ENCODE peak calls at places on chromosomes 13 and 19, in five cellular contexts. One of them, this sample, is unnamed.
A peak's percentile ranks its signal among the peaks of the same experiment; 100 is the strongest.

GRCh38 chr13:103142091-103142594 is 75.9 kb upstream of the SLC10A2 start:
- DNase-seq in WTC11: no peak
- DNase-seq in Caco-2: no peak
- DNase-seq in left colon: no peak
- DNase-seq in Calu3: no peak
- DNase-seq in this sample: no peak

GRCh38 chr19:2503521-2504109 is 27.7 kb downstream of the GADD45B start:
- DNase-seq in Caco-2: no peak
- DNase-seq in Calu3: peak; percentile 65
- DNase-seq in left colon: no peak
- DNase-seq in WTC11: no peak
- DNase-seq in this sample: no peak

GRCh38 chr19:16338470-16339360 is 14.1 kb downstream of the KLF2 start:
- DNase-seq in Caco-2: no peak
- DNase-seq in Calu3: peak; percentile 57
- DNase-seq in WTC11: no peak
- DNase-seq in left colon: no peak
- DNase-seq in this sample: no peak

GRCh38 chr13:33761744-33762143 is 56.2 kb upstream of the RFC3 start:
- DNase-seq in Caco-2: no peak
- DNase-seq in left colon: no peak
- DNase-seq in WTC11: no peak
- DNase-seq in Calu3: no peak
- DNase-seq in this sample: no peak

GRCh38 chr19:32748948-32749347 is 29.4 kb downstream of the TDRD12 start:
- DNase-seq in Calu3: no peak
- DNase-seq in WTC11: no peak
- DNase-seq in Caco-2: no peak
- DNase-seq in left colon: no peak
- DNase-seq in this sample: no peak

GRCh38 chr19:1844536-1845515 is 3.5 kb downstream of the REXO1 start:
- DNase-seq in WTC11: no peak
- DNase-seq in left colon: no peak
- DNase-seq in Caco-2: no peak
- DNase-seq in Calu3: no peak
- DNase-seq in this sample: no peak

GRCh38 chr13:100514788-100515409 is 73.7 kb downstream of the GGACT start:
- DNase-seq in WTC11: peak; percentile 90
- DNase-seq in Caco-2: peak; percentile 76
- DNase-seq in Calu3: peak; percentile 63
- DNase-seq in left colon: peak; percentile 68
- DNase-seq in this sample: peak; percentile 72

GRCh38 chr13:105035092-105035491 is 1500.4 kb downstream of the EFNB2 start:
- DNase-seq in Caco-2: no peak
- DNase-seq in WTC11: no peak
- DNase-seq in Calu3: no peak
- DNase-seq in left colon: no peak
- DNase-seq in this sample: no peak

GRCh38 chr13:105031306-105031705 is 1504.2 kb downstream of the EFNB2 start:
- DNase-seq in Caco-2: no peak
- DNase-seq in Calu3: no peak
- DNase-seq in WTC11: no peak
- DNase-seq in left colon: no peak
- DNase-seq in this sample: no peak

GRCh38 chr13:33606692-33607091 is 211.3 kb upstream of the RFC3 start:
- DNase-seq in Calu3: no peak
- DNase-seq in WTC11: peak; percentile 23
- DNase-seq in Caco-2: peak; percentile 53
- DNase-seq in left colon: no peak
- DNase-seq in this sample: peak; percentile 39

GRCh38 chr19:10828981-10829821 is 6.8 kb downstream of the TMED1 start:
- DNase-seq in left colon: no peak
- DNase-seq in Calu3: no peak
- DNase-seq in WTC11: peak; percentile 56
- DNase-seq in Caco-2: no peak
- DNase-seq in this sample: no peak

GRCh38 chr19:6125571-6125989 is 9.9 kb upstream of the ACSBG2 start:
- DNase-seq in left colon: peak; percentile 52
- DNase-seq in WTC11: peak; percentile 63
- DNase-seq in Calu3: peak; percentile 59
- DNase-seq in Caco-2: peak; percentile 74
- DNase-seq in this sample: no peak

GRCh38 chr13:76440568-76440967 is 445.6 kb downstream of the KCTD12 start:
- DNase-seq in Calu3: no peak
- DNase-seq in left colon: no peak
- DNase-seq in Caco-2: no peak
- DNase-seq in WTC11: no peak
- DNase-seq in this sample: no peak

GRCh38 chr19:31991984-31992655 is 353.3 kb upstream of the ZNF507 start:
- DNase-seq in left colon: no peak
- DNase-seq in Caco-2: no peak
- DNase-seq in Calu3: no peak
- DNase-seq in WTC11: no peak
- DNase-seq in this sample: no peak

GRCh38 chr13:25218011-25218410 is 45.9 kb upstream of the AMER2 start:
- DNase-seq in left colon: no peak
- DNase-seq in WTC11: no peak
- DNase-seq in Calu3: no peak
- DNase-seq in Caco-2: no peak
- DNase-seq in this sample: no peak

GRCh38 chr13:40230833-40231266 is 435.6 kb downstream of the FOXO1 start:
- DNase-seq in Caco-2: no peak
- DNase-seq in left colon: no peak
- DNase-seq in WTC11: no peak
- DNase-seq in Calu3: no peak
- DNase-seq in this sample: no peak

GRCh38 chr13:29511980-29512379 is 83.5 kb downstream of the SLC7A1 start:
- DNase-seq in Calu3: no peak
- DNase-seq in WTC11: no peak
- DNase-seq in Caco-2: no peak
- DNase-seq in left colon: no peak
- DNase-seq in this sample: no peak

GRCh38 chr13:23799945-23800344 is 89.3 kb downstream of the MIPEP start:
- DNase-seq in left colon: no peak
- DNase-seq in Caco-2: no peak
- DNase-seq in Calu3: no peak
- DNase-seq in WTC11: no peak
- DNase-seq in this sample: no peak

GRCh38 chr19:3279306-3279705 is 54.8 kb downstream of the CELF5 start:
- DNase-seq in Caco-2: no peak
- DNase-seq in Calu3: no peak
- DNase-seq in WTC11: no peak
- DNase-seq in left colon: no peak
- DNase-seq in this sample: no peak

GRCh38 chr13:39916330-39916729 is 260.9 kb downstream of the COG6 start:
- DNase-seq in Calu3: no peak
- DNase-seq in WTC11: no peak
- DNase-seq in left colon: no peak
- DNase-seq in Caco-2: no peak
- DNase-seq in this sample: no peak

GRCh38 chr19:39497850-39498261 is 891 bp upstream of the DLL3 start:
- DNase-seq in WTC11: peak; percentile 88
- DNase-seq in left colon: no peak
- DNase-seq in Caco-2: peak; percentile 71
- DNase-seq in Calu3: peak; percentile 65
- DNase-seq in this sample: peak; percentile 60

GRCh38 chr19:13195678-13196077 is 45.5 kb downstream of the IER2 start:
- DNase-seq in Caco-2: peak; percentile 58
- DNase-seq in Calu3: peak; percentile 64
- DNase-seq in WTC11: peak; percentile 87
- DNase-seq in left colon: peak; percentile 81
- DNase-seq in this sample: no peak

GRCh38 chr13:106507560-106508274 is 27.7 kb downstream of the EFNB2 start:
- DNase-seq in WTC11: no peak
- DNase-seq in Calu3: no peak
- DNase-seq in Caco-2: no peak
- DNase-seq in left colon: no peak
- DNase-seq in this sample: no peak

GRCh38 chr19:30681162-30681996 is 309.2 kb downstream of the ZNF536 start:
- DNase-seq in WTC11: no peak
- DNase-seq in Caco-2: no peak
- DNase-seq in Calu3: no peak
- DNase-seq in left colon: no peak
- DNase-seq in this sample: no peak

GRCh38 chr19:49862411-49863253 is 4.7 kb downstream of the PNKP start:
- DNase-seq in Caco-2: no peak
- DNase-seq in WTC11: peak; percentile 83
- DNase-seq in Calu3: peak; percentile 25
- DNase-seq in left colon: peak; percentile 27
- DNase-seq in this sample: no peak

GRCh38 chr13:23903906-23904280 is 6.6 kb upstream of the C1QTNF9B start:
- DNase-seq in left colon: no peak
- DNase-seq in Caco-2: no peak
- DNase-seq in Calu3: no peak
- DNase-seq in WTC11: peak; percentile 30
- DNase-seq in this sample: no peak

GRCh38 chr19:38070573-38070972 is 153.4 kb downstream of the DPF1 start:
- DNase-seq in Caco-2: no peak
- DNase-seq in Calu3: peak; percentile 28
- DNase-seq in left colon: no peak
- DNase-seq in WTC11: no peak
- DNase-seq in this sample: no peak

GRCh38 chr13:30464496-30465351 is 1.0 kb downstream of the HMGB1 start:
- DNase-seq in Caco-2: peak; percentile 79
- DNase-seq in WTC11: peak; percentile 60
- DNase-seq in Calu3: peak; percentile 70
- DNase-seq in left colon: peak; percentile 67
- DNase-seq in this sample: peak; percentile 72

GRCh38 chr13:76425930-76426329 is 460.3 kb downstream of the KCTD12 start:
- DNase-seq in Calu3: no peak
- DNase-seq in Caco-2: no peak
- DNase-seq in WTC11: no peak
- DNase-seq in left colon: no peak
- DNase-seq in this sample: no peak

GRCh38 chr19:12838182-12838890 is at the start of gene MAST1:
- DNase-seq in Caco-2: no peak
- DNase-seq in left colon: no peak
- DNase-seq in WTC11: peak; percentile 74
- DNase-seq in Calu3: peak; percentile 61
- DNase-seq in this sample: no peak

GRCh38 chr19:11995174-11995573 is 30.3 kb downstream of the ZNF763 start:
- DNase-seq in Caco-2: no peak
- DNase-seq in left colon: no peak
- DNase-seq in Calu3: no peak
- DNase-seq in WTC11: no peak
- DNase-seq in this sample: no peak

GRCh38 chr19:44648536-44649370 is 5.0 kb downstream of the PVR start:
- DNase-seq in WTC11: no peak
- DNase-seq in Caco-2: no peak
- DNase-seq in left colon: no peak
- DNase-seq in Calu3: no peak
- DNase-seq in this sample: no peak

GRCh38 chr19:14022469-14022868 is 5.5 kb upstream of the RLN3 start:
- DNase-seq in Caco-2: no peak
- DNase-seq in left colon: no peak
- DNase-seq in Calu3: no peak
- DNase-seq in WTC11: no peak
- DNase-seq in this sample: no peak